ENCODE peak calls at places on chromosomes 3 and 15, in seven cellular contexts. G is DND-41, I is psoas muscle, J is BE2C, N is cardiac muscle cell, B is iPS DF 6.9, U is colonic mucosa. D is an unnamed sample. For H3K4me1, the result is how much of the 10 kb centered on the place peaks cover.

GRCh38 chr3:79467721-79468120 is 300.1 kb downstream of the ROBO1 start:
- DNase-seq in G (no peak), I (no peak), J (no peak), N (no peak), B (no peak), U (no peak), D (no peak)

GRCh38 chr15:98713585-98714001 is 65.3 kb downstream of the IGF1R start:
- DNase-seq in G (no peak), I (no peak), J (no peak), N (no peak), B (no peak), U (peak), D (no peak)

GRCh38 chr3:16478516-16478915 is 35.0 kb downstream of the RFTN1 start:
- DNase-seq in G (no peak), I (peak), J (no peak), N (peak), B (no peak), U (no peak), D (no peak)

GRCh38 chr3:38117748-38118420 is 19.0 kb downstream of the ACAA1 start:
- DNase-seq in G (peak), I (peak), J (peak), N (peak), B (no peak), U (peak), D (peak)

GRCh38 chr3:150877303-150877702 is 27.9 kb downstream of the MINDY4B start:
- DNase-seq in G (no peak), I (no peak), J (no peak), N (peak), B (no peak), U (no peak), D (no peak)

GRCh38 chr3:129441215-129441614 is 1.2 kb downstream of the IFT122 start:
- DNase-seq in G (peak), I (no peak), J (no peak), N (no peak), B (no peak), U (no peak), D (no peak)

GRCh38 chr15:96171271-96171739 is 159.2 kb upstream of the NR2F2 start:
- DNase-seq in G (no peak), I (no peak), J (no peak), N (no peak), B (no peak), U (no peak), D (no peak)

GRCh38 chr3:30720586-30721313 is 114.3 kb downstream of the TGFBR2 start:
- DNase-seq in G (no peak), I (no peak), J (no peak), N (no peak), B (no peak), U (no peak), D (no peak)

GRCh38 chr3:39917060-39917773 is 107.8 kb downstream of the MYRIP start:
- DNase-seq in G (no peak), I (no peak), J (no peak), N (peak), B (no peak), U (no peak), D (no peak)

GRCh38 chr3:56664823-56665222 is 18.2 kb downstream of the TASOR start:
- DNase-seq in G (no peak), I (no peak), J (no peak), N (no peak), B (no peak), U (no peak), D (no peak)

GRCh38 chr3:134985841-134986520 is 190.9 kb downstream of the EPHB1 start:
- DNase-seq in G (no peak), I (no peak), J (no peak), N (no peak), B (no peak), U (no peak), D (no peak)

GRCh38 chr15:89442671-89443307 is 53.6 kb downstream of the RHCG start:
- DNase-seq in G (peak), I (peak), J (peak), N (peak), B (no peak), U (peak), D (no peak)

GRCh38 chr15:38864827-38865604 is 300.4 kb upstream of the RASGRP1 start:
- DNase-seq in G (no peak), I (peak), J (no peak), N (peak), B (no peak), U (no peak), D (peak)

GRCh38 chr3:115790759-115791158 is 167.4 kb downstream of the GAP43 start:
- DNase-seq in G (no peak), I (no peak), J (peak), N (peak), B (no peak), U (no peak), D (no peak)

GRCh38 chr3:67458406-67458805 is 196.0 kb downstream of the SUCLG2 start:
- DNase-seq in G (no peak), I (no peak), J (no peak), N (no peak), B (no peak), U (no peak), D (no peak)

GRCh38 chr3:118262800-118263402 is 771.7 kb downstream of the IGSF11 start:
- DNase-seq in G (no peak), I (no peak), J (no peak), N (no peak), B (no peak), U (no peak), D (no peak)

GRCh38 chr15:87135109-87135508 is 1055.4 kb downstream of the AGBL1 start:
- DNase-seq in G (no peak), I (no peak), J (no peak), N (no peak), B (no peak), U (no peak), D (no peak)

GRCh38 chr3:195751584-195751983 is 30.8 kb downstream of the MUC20 start:
- DNase-seq in G (no peak), I (peak), J (no peak), N (no peak), B (no peak), U (no peak), D (no peak)

GRCh38 chr3:48402281-48402732 is 27.6 kb downstream of the PLXNB1 start:
- DNase-seq in G (peak), I (peak), J (no peak), N (peak), B (no peak), U (peak), D (peak)

GRCh38 chr3:8623741-8624140 is 20.9 kb downstream of the SSUH2 start:
- DNase-seq in G (no peak), I (no peak), J (no peak), N (no peak), B (no peak), U (no peak), D (no peak)

GRCh38 chr3:175608351-175608750 is 749.2 kb downstream of the NAALADL2 start:
- DNase-seq in G (no peak), I (no peak), J (no peak), N (no peak), B (no peak), U (no peak), D (no peak)

GRCh38 chr3:182792901-182793662 is at the start of gene ATP11B:
- DNase-seq in G (peak), I (peak), J (peak), N (peak), B (no peak), U (peak), D (peak)

GRCh38 chr3:172625404-172625803 is 85.5 kb downstream of the NCEH1 start:
- DNase-seq in G (no peak), I (no peak), J (no peak), N (peak), B (no peak), U (no peak), D (no peak)

GRCh38 chr3:48663489-48664312 is 1.0 kb upstream of the CELSR3 start:
- DNase-seq in G (no peak), I (peak), J (peak), N (peak), B (peak), U (peak), D (peak)

GRCh38 chr15:25378501-25378901 is 60.3 kb downstream of the UBE3A start:
- DNase-seq in G (no peak), I (no peak), J (no peak), N (no peak), B (no peak), U (no peak), D (no peak)

GRCh38 chr3:13549513-13550256 is 760 bp downstream of the FBLN2 start:
- DNase-seq in G (peak), I (peak), J (no peak), N (no peak), B (no peak), U (no peak), D (no peak)

GRCh38 chr3:10447527-10448260 is 57.7 kb downstream of the ATP2B2 start:
- DNase-seq in G (no peak), I (peak), J (no peak), N (no peak), B (no peak), U (no peak), D (no peak)

DNA sequence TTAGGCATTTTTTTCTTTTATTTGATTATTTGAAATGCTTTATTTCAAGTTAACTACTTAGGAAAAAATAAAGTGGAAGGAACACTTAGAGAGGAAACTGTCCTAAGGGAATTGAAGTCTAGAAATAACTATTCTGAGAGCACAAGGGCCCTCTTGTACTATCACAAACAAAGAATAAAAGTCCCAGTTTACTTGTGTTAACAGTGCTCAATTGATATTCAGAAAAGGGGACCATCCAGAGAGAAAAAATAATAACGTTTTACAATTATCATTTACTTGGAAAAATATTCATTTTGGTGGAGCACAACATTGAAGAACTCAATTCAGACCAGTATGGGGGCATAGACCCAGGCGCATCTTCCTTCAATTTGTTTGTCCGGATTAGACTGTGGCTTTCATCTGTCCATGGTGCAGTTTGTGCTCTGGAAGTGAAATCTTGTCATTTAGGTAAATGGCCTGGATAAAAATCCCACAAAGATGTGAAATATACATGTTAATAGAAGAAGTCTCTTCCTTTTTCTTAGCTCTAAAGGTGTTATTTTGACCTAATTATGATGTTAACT is 54.5 kb upstream of the SAMMSON start:
- DNase-seq in G (no peak), I (no peak), J (no peak), N (no peak), B (no peak), U (no peak), D (no peak)
- H3K4me1 ChIP-seq in G (under half), I (under half), J (under half), N (under half), B (under half), U (under half), D (under half)

GRCh38 chr3:58009026-58009748 is 965 bp downstream of the FLNB start:
- DNase-seq in G (peak), I (no peak), J (no peak), N (no peak), B (no peak), U (peak), D (peak)

GRCh38 chr3:58009749-58010535 is 1.7 kb downstream of the FLNB start:
- DNase-seq in G (no peak), I (no peak), J (no peak), N (no peak), B (no peak), U (peak), D (no peak)

GRCh38 chr3:58012302-58012701 is 4.1 kb downstream of the FLNB start:
- DNase-seq in G (no peak), I (no peak), J (no peak), N (no peak), B (no peak), U (no peak), D (no peak)

GRCh38 chr3:58011580-58011979 is 3.4 kb downstream of the FLNB start:
- DNase-seq in G (no peak), I (no peak), J (no peak), N (no peak), B (no peak), U (no peak), D (no peak)

DNA sequence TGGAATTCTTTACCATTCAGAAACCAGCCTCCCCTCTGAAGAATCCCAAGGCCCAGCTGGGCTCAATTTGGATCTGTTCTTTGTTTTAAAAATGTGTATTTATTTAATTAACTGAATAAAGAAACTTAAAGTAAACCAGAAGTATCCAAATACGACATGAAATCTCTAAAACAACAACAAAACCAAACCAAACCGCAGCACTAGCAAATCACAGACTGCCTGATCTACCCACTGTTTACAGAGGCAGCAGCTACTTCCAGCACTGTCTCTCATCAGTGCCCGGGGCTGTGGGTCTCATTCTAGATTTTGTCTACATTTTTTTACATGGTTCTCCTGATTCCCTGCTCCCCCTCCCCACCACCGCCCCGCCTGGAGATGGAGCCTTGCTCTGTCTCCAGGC is 2.3 kb downstream of the FLNB start:
- DNase-seq in G (no peak), I (no peak), J (no peak), N (no peak), B (no peak), U (no peak), D (no peak)
- H3K4me3 ChIP-seq in G (no peak), I (peak), J (no peak), N (no peak), B (no peak), U (peak), D (peak)

GRCh38 chr3:116947809-116948208 is 238.2 kb downstream of the TUSC7 start:
- DNase-seq in G (no peak), I (no peak), J (no peak), N (no peak), B (no peak), U (no peak), D (no peak)

GRCh38 chr3:116951610-116952009 is 242.0 kb downstream of the TUSC7 start:
- DNase-seq in G (no peak), I (no peak), J (no peak), N (no peak), B (no peak), U (no peak), D (no peak)

GRCh38 chr3:116947148-116947547 is 237.6 kb downstream of the TUSC7 start:
- DNase-seq in G (no peak), I (no peak), J (no peak), N (no peak), B (no peak), U (no peak), D (no peak)

GRCh38 chr3:116946376-116946775 is 236.8 kb downstream of the TUSC7 start:
- DNase-seq in G (no peak), I (no peak), J (no peak), N (no peak), B (no peak), U (no peak), D (no peak)

DNA sequence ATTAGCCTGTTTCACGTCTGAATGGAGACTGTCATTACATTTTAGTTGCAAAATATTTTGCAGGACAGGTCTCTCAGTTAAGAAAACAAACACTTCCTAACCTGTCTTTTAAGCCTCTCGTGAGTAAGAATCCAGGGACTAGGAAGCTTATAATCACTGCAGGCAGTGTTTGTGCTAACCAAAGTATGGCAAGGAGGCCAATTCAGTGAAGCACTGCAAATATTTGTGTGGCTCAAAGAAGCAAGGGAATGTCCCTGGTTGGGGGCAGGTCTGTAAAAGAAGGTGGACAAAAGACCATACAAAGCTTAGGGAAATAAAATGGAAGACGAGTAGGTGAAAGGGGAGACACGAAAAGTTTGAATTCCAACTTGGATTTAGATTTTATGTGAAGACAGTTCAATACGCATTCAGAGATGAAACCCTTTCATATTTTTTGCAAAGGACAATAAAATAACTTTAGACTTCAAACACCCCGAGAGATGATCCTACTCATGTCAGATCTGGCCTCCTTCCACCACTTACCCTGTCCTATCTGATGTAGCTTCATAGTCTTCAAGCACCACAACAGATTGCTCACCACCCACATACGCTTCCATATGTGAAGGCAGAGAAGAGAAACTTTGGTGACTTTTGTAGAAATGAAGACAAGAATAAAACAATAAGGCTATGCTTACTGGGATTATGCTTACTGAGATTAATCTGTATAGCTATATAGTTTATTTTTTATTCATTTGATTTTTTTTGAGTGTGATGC is 240.9 kb downstream of the TUSC7 start:
- DNase-seq in G (no peak), I (no peak), J (no peak), N (no peak), B (no peak), U (no peak), D (no peak)
- H3K4me1 ChIP-seq in G (under half), I (under half), J (under half), N (under half), B (under half), U (under half), D (under half)

GRCh38 chr15:58244546-58244945 is 106.4 kb downstream of the AQP9 start:
- DNase-seq in G (no peak), I (no peak), J (no peak), N (no peak), B (no peak), U (no peak), D (no peak)

GRCh38 chr15:58249646-58250312 is 111.6 kb downstream of the AQP9 start:
- DNase-seq in G (no peak), I (no peak), J (no peak), N (no peak), B (no peak), U (no peak), D (no peak)

GRCh38 chr15:58248504-58248842 is 110.3 kb downstream of the AQP9 start:
- DNase-seq in G (no peak), I (no peak), J (no peak), N (no peak), B (no peak), U (no peak), D (no peak)

GRCh38 chr15:58246041-58246440 is 107.9 kb downstream of the AQP9 start:
- DNase-seq in G (no peak), I (no peak), J (no peak), N (no peak), B (no peak), U (no peak), D (no peak)

DNA sequence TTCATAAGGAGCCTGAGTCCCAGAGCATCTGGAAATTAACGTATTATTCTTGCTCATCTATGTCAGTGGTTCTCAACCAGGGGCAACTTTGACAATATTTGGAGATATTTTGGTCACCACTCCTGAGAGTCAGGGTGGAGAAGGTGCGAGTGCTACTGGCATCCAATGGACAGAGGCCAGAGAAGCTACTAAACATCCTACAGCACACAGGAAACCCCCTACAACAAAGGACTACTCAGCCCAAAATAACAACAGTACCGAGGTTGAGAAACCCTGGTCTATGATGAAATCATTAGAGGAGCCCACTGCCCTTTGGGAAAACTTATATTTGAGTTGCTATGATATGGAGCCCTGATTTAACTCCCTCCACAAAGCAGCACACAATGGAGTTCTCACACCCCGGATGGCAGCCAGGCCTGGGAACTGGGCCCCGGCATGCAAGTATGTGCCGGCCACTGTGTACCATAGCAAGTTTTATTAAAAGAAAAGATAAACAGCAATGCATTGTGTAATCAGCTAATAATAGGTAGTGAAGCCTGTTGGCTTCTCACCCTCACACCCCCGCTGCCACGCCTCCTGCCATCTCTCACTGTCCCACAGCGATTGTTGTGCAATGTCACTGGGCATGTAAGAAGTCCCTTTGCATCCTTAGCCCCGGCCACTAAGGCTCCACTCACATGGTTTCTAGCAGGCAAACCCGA is 109.8 kb downstream of the AQP9 start:
- DNase-seq in G (no peak), I (peak), J (no peak), N (peak), B (no peak), U (peak), D (peak)
- H3K4me3 ChIP-seq in G (no peak), I (no peak), J (no peak), N (no peak), B (no peak), U (no peak), D (no peak)

GRCh38 chr3:197490098-197490497 is 65.7 kb downstream of the BDH1 start:
- DNase-seq in G (no peak), I (no peak), J (no peak), N (peak), B (no peak), U (no peak), D (no peak)
- H3K4me1 ChIP-seq in G (under half), I (under half), J (under half), N (under half), B (under half), U (under half), D (under half)

DNA sequence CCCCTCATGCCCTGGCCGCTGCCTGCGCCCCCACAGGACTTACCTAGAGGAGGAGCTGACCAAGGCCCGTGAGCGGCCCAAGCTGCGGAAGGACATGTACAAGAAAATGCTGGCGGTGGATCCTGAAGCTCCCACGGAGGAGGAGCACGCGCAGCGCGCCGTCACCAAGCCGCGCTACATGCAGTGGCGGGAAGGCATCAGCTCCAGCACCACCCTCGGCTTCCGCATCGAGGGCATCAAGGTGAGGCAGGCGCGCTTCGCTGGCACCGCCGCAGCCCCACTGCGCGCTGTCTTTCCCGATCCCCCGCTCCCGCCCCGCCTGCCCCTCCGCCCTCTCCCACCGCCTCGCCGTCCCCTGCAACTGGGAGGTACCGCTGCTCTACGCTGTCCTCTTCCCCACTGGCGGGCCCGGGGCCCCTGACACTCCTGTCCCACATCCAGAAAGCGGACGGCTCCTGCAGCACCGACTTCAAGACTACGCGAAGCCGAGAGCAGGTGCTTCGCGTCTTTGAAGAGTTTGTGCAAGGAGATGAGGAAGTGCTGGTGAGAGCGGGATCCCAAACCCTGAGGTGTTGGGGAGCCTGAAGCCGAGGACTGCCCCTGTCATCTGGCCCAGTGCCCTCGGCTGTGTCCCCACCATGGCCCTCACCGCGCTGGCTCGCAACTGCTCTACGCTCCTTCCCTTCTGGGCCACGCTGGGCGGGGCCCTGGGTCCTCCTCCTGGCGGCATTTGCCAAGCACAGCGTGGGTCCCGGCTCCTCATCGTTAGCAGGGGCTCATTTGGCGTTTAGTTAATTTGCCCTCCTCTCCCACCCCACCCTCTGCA is 8.5 kb downstream of the ITPKA start:
- DNase-seq in G (no peak), I (no peak), J (no peak), N (no peak), B (no peak), U (no peak), D (no peak)
- H3K4me3 ChIP-seq in G (no peak), I (peak), J (peak), N (peak), B (no peak), U (peak), D (no peak)